ENCODE peak calls at places on chromosomes 13 and 19, in seven cellular contexts. J is fibroblast of lung, M is upper lobe of left lung, H is tibial artery, Q is esophagus squamous epithelium, D is fibroblast of pulmonary artery, Z is cardiac muscle cell. W is an unnamed sample.

GRCh38 chr13:107348931-107349330 is 781.0 kb upstream of the ARGLU1 start:
- DNase-seq in D (peak), Q (no peak), M (no peak), J (peak), Z (peak), H (no peak), W (peak)

GRCh38 chr19:48461982-48462655 is 6.7 kb downstream of the KCNJ14 start:
- DNase-seq in H (no peak), D (no peak), M (peak), Z (peak), J (no peak), Q (no peak), W (no peak)

GRCh38 chr19:4297901-4298771 is 4.1 kb downstream of the TMIGD2 start:
- DNase-seq in D (no peak), M (peak), Q (no peak), J (no peak), H (no peak), Z (no peak), W (peak)

GRCh38 chr13:91879360-91879759 is 480.9 kb downstream of the GPC5 start:
- DNase-seq in J (no peak), Z (no peak), H (no peak), D (no peak), Q (no peak), M (no peak), W (no peak)

GRCh38 chr13:25874907-25875306 is 176.9 kb downstream of the SHISA2 start:
- DNase-seq in D (no peak), Q (no peak), H (no peak), Z (no peak), M (no peak), J (no peak), W (no peak)

GRCh38 chr19:57241181-57241580 is 749 bp downstream of the ZNF805 start:
- DNase-seq in D (peak), Q (no peak), J (peak), H (no peak), M (no peak), Z (peak), W (peak)

GRCh38 chr13:26914148-26914547 is 153.6 kb upstream of the GPR12 start:
- DNase-seq in M (no peak), J (no peak), H (no peak), Z (no peak), D (no peak), Q (no peak), W (no peak)

GRCh38 chr19:53540091-53540490 is 2.1 kb downstream of the ZNF331 start:
- DNase-seq in J (no peak), D (no peak), Z (no peak), M (no peak), H (no peak), Q (no peak), W (no peak)

GRCh38 chr13:40342461-40342860 is 324.0 kb downstream of the FOXO1 start:
- DNase-seq in Z (no peak), M (no peak), J (no peak), D (no peak), H (no peak), Q (no peak), W (peak)

DNA sequence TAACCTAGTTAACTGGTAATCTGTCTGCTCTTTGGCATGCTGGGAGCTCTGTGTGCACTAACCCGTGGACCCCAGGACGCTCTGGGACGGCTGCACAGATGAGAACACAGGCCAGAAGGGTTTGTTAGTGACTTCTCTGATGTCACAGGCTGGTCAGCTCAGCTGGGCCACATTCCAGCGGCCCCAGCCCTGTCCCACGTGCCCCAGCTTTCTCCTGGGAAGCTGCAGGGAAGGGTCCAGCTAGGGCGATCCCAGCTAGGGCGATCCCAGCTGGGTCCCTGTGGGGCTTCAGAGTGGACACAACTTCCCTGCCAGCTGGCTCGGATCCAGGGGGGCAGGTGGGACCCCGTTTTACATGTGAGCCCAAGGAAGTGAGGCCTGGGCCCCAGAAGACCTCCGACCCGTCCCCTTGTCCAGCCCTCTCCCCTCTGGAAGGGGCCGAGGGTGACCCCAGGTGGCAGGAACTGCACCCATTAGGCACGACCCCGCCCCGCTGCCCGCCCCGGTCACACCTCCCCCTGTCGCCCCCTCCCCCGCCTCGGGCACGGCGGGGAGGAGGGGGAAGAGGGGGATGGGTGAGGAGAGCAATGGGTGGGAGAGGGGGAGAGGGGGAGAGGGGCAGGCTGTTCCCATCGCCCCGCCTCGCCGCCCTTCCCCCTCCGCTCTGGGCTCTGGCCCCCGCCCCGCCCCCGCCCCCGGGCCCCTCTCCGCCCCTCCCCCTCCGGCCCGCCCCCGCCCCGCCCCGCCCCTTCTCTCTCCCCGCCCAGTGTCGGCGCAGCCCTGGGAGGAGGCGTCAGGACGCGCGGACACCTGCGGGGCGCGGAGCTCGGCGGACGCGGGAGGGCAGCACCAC is 75.2 kb upstream of the MCF2L start:
- DNase-seq in H (no peak), Q (no peak), J (peak), D (peak), Z (peak), M (peak), W (no peak)
- TF ChIP-seq CTCF in H (no peak), Q (no peak), J (no peak), D (no peak), Z (no peak), M (no peak), W (no peak)

DNA sequence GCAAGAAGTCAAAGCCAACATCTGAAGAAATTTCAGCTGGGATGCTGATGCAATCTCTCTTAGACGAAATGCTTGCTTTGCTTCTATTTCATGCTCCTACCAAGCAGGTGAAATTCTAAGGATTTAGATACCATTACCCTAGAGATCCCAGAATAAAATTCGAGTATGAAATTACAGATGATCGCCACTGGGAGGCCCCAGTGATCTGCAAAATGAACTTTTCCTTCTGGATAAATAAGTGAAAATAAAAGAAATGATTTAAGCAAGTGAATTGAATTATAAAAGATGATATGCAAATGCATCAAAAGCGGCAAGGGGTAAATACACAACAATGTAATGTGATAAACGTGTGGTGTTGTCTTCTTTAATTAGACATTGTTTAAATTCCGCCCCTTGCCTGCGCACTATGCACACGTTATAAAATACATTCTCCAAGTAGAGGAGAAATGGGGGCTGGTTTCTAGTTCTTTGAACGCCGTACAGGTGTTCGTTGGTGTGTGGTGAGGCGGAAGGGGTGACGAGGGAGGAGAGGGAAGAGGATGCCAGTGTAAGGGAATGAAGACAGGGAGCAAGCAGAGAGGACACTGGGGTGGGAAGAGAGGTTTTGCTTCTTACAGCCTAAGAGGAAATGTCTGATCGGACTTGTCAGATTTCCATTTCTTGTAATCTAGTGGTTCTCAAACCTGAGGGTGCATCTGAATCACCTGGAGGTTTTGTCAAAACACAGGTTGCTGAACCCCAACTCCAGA is 58.0 kb downstream of the ERCC5 start:
- DNase-seq in M (no peak), J (peak), Z (peak), H (no peak), Q (no peak), D (peak), W (no peak)
- TF ChIP-seq CTCF in M (no peak), J (peak), Z (peak), H (no peak), Q (peak), D (peak), W (peak)

GRCh38 chr19:38544569-38545315 is 73.0 kb downstream of the MAP4K1 start:
- DNase-seq in Z (peak), H (no peak), M (no peak), J (no peak), Q (no peak), D (peak), W (no peak)
- TF ChIP-seq CTCF in Z (peak), H (no peak), M (no peak), J (no peak), Q (peak), D (no peak), W (no peak)

GRCh38 chr13:110108348-110109139 is 198.4 kb downstream of the COL4A1 start:
- DNase-seq in M (peak), Z (peak), Q (no peak), J (peak), D (peak), H (peak), W (peak)
- TF ChIP-seq CTCF in M (peak), Z (peak), Q (peak), J (peak), D (peak), H (peak), W (peak)

GRCh38 chr19:13103961-13104847 is 1.5 kb upstream of the LYL1 start:
- DNase-seq in D (no peak), J (no peak), Q (peak), M (peak), Z (no peak), H (peak), W (no peak)
- TF ChIP-seq CTCF in D (peak), J (peak), Q (peak), M (peak), Z (peak), H (peak), W (peak)

GRCh38 chr19:47353307-47353712 is 4.2 kb downstream of the DHX34 start:
- DNase-seq in M (peak), H (no peak), Q (no peak), J (no peak), D (no peak), Z (no peak), W (no peak)

GRCh38 chr19:47352095-47352494 is 3.0 kb downstream of the DHX34 start:
- DNase-seq in Z (no peak), H (no peak), J (no peak), Q (no peak), M (no peak), D (no peak), W (no peak)

GRCh38 chr19:47350599-47350998 is 1.5 kb downstream of the DHX34 start:
- DNase-seq in D (no peak), Q (no peak), H (no peak), J (no peak), M (no peak), Z (no peak), W (no peak)

GRCh38 chr19:47348819-47349795 is at the start of gene DHX34:
- DNase-seq in Q (peak), D (peak), M (peak), Z (peak), H (peak), J (peak), W (peak)

GRCh38 chr19:47351545-47351944 is 2.4 kb downstream of the DHX34 start:
- DNase-seq in Q (no peak), H (no peak), M (no peak), J (peak), D (peak), Z (peak), W (peak)
- TF ChIP-seq CTCF in Q (no peak), H (no peak), M (no peak), J (no peak), D (no peak), Z (no peak), W (no peak)

GRCh38 chr19:1774999-1775772 is 21.9 kb downstream of the ONECUT3 start:
- DNase-seq in Q (no peak), Z (peak), J (no peak), H (no peak), M (no peak), D (no peak), W (no peak)
- TF ChIP-seq CTCF in Q (peak), Z (peak), J (peak), H (no peak), M (peak), D (peak), W (peak)

GRCh38 chr13:44191504-44192171 is 182.0 kb upstream of the SERP2 start:
- DNase-seq in H (peak), Z (peak), M (no peak), D (peak), Q (no peak), J (peak), W (peak)
- TF ChIP-seq CTCF in H (peak), Z (peak), M (peak), D (peak), Q (peak), J (peak), W (peak)

GRCh38 chr19:19109601-19110000 is 28.7 kb downstream of the TMEM161A start:
- DNase-seq in D (peak), H (no peak), M (no peak), Z (peak), Q (no peak), J (peak), W (no peak)

GRCh38 chr19:19111138-19111835 is 27.0 kb downstream of the TMEM161A start:
- DNase-seq in H (no peak), Q (no peak), Z (no peak), J (no peak), D (no peak), M (no peak), W (no peak)

GRCh38 chr19:19111967-19112580 is 26.2 kb downstream of the TMEM161A start:
- DNase-seq in H (no peak), J (no peak), M (no peak), Q (no peak), D (no peak), Z (no peak), W (no peak)

GRCh38 chr19:19113040-19113541 is 25.2 kb downstream of the TMEM161A start:
- DNase-seq in H (no peak), D (peak), J (peak), M (no peak), Q (no peak), Z (peak), W (no peak)

GRCh38 chr19:19110410-19111137 is 27.7 kb downstream of the TMEM161A start:
- DNase-seq in Q (no peak), D (no peak), M (peak), J (no peak), H (no peak), Z (peak), W (no peak)
- TF ChIP-seq CTCF in Q (peak), D (peak), M (peak), J (no peak), H (no peak), Z (peak), W (peak)

W was measured in astrocyte.